ENCODE peak calls at places on chromosomes 11 and 22, in five cellular contexts. F, V, I, U and E are unnamed samples.

GRCh38 chr11:18248561-18248960 is at the start of gene SAA2:
- DNase-seq in U (no peak), I (no peak), V (no peak), F (peak; percentile 31), E (no peak)

GRCh38 chr22:29987143-29987542 is 93.1 kb upstream of the HORMAD2 start:
- DNase-seq in I (peak; percentile 5), F (no peak), U (no peak), V (no peak), E (no peak)

GRCh38 chr22:27990879-27991278 is 71.8 kb upstream of the PITPNB start:
- DNase-seq in F (peak; percentile 68), I (no peak), U (no peak), V (peak; percentile 88), E (peak; percentile 70)

GRCh38 chr11:47189100-47189834 is 3.0 kb upstream of the PACSIN3 start:
- DNase-seq in U (no peak), I (no peak), V (no peak), F (peak; percentile 95), E (peak; percentile 29)

GRCh38 chr11:102799656-102800339 is 1.8 kb upstream of the MMP1 start:
- DNase-seq in V (no peak), F (peak; percentile 79), U (no peak), I (no peak), E (peak; percentile 95)

GRCh38 chr11:1053121-1053901 is 16.8 kb upstream of the MUC6 start:
- DNase-seq in F (no peak), V (no peak), I (no peak), U (no peak), E (no peak)

GRCh38 chr11:48002565-48002964 is 22.2 kb downstream of the PTPRJ start:
- DNase-seq in U (no peak), I (no peak), F (no peak), V (no peak), E (no peak)

GRCh38 chr11:80502511-80502910 is 1061.7 kb upstream of the TENM4 start:
- DNase-seq in F (no peak), U (no peak), V (no peak), I (no peak), E (no peak)

GRCh38 chr11:73907191-73907590 is 30.4 kb downstream of the PAAF1 start:
- DNase-seq in F (peak; percentile 59), V (no peak), U (no peak), I (no peak), E (peak; percentile 17)

GRCh38 chr11:117230286-117230961 is 1.4 kb downstream of the PCSK7 start:
- DNase-seq in V (no peak), I (no peak), U (peak; percentile 61), F (peak; percentile 50), E (no peak)

GRCh38 chr11:6096417-6096816 is 11.1 kb upstream of the OR56B4 start:
- DNase-seq in I (no peak), F (peak; percentile 6), V (no peak), U (no peak), E (peak; percentile 73)

GRCh38 chr11:75673977-75674582 is 5.2 kb upstream of the MAP6 start:
- DNase-seq in F (peak; percentile 93), U (no peak), I (no peak), V (no peak), E (peak; percentile 91)

GRCh38 chr11:130904380-130904779 is 11.9 kb downstream of the SNX19 start:
- DNase-seq in I (no peak), V (no peak), U (peak; percentile 31), F (peak; percentile 40), E (peak; percentile 24)

GRCh38 chr11:13875643-13876042 is 86.9 kb upstream of the SPON1 start:
- DNase-seq in I (no peak), U (no peak), V (no peak), F (no peak), E (no peak)

GRCh38 chr11:66264893-66265292 is 3.5 kb upstream of the RAB1B start:
- DNase-seq in U (no peak), I (no peak), F (no peak), V (no peak), E (no peak)

GRCh38 chr11:12100429-12100828 is 10.0 kb upstream of the MICAL2 start:
- DNase-seq in I (no peak), V (no peak), F (no peak), U (no peak), E (no peak)